ENCODE peak calls at places on chromosomes 2 and 18, in six cellular contexts. One of them, this sample, is unnamed.

GRCh38 chr2:241082338-241083090 is 19.6 kb downstream of the MTERF4 start:
- DNase-seq in neuronal stem cell: no peak
- DNase-seq in mesendoderm: no peak
- DNase-seq in skeletal muscle cell: no peak
- DNase-seq in colonic mucosa: no peak
- DNase-seq in GM12865: no peak
- DNase-seq in this sample: peak

GRCh38 chr2:98911376-98912154 is 24.5 kb downstream of the CRACDL start:
- DNase-seq in neuronal stem cell: no peak
- DNase-seq in mesendoderm: no peak
- DNase-seq in skeletal muscle cell: peak
- DNase-seq in colonic mucosa: no peak
- DNase-seq in GM12865: peak
- DNase-seq in this sample: no peak

GRCh38 chr2:67984600-67984999 is 78.2 kb downstream of the C1D start:
- DNase-seq in neuronal stem cell: no peak
- DNase-seq in mesendoderm: no peak
- DNase-seq in skeletal muscle cell: no peak
- DNase-seq in colonic mucosa: no peak
- DNase-seq in GM12865: no peak
- DNase-seq in this sample: no peak

GRCh38 chr2:222982010-222982908 is 69.7 kb upstream of the KCNE4 start:
- DNase-seq in neuronal stem cell: peak
- DNase-seq in mesendoderm: peak
- DNase-seq in skeletal muscle cell: peak
- DNase-seq in colonic mucosa: peak
- DNase-seq in GM12865: peak
- DNase-seq in this sample: no peak

GRCh38 chr2:7745369-7745768 is 828.2 kb downstream of the RNF144A start:
- DNase-seq in neuronal stem cell: no peak
- DNase-seq in mesendoderm: no peak
- DNase-seq in skeletal muscle cell: no peak
- DNase-seq in colonic mucosa: no peak
- DNase-seq in GM12865: no peak
- DNase-seq in this sample: no peak

GRCh38 chr18:37483221-37483971 is 82.2 kb downstream of the CELF4 start:
- DNase-seq in neuronal stem cell: peak
- DNase-seq in mesendoderm: peak
- DNase-seq in skeletal muscle cell: no peak
- DNase-seq in colonic mucosa: no peak
- DNase-seq in GM12865: peak
- DNase-seq in this sample: no peak

GRCh38 chr18:24656044-24656443 is 195.6 kb downstream of the HRH4 start:
- DNase-seq in neuronal stem cell: no peak
- DNase-seq in mesendoderm: no peak
- DNase-seq in skeletal muscle cell: no peak
- DNase-seq in colonic mucosa: no peak
- DNase-seq in GM12865: no peak
- DNase-seq in this sample: no peak

GRCh38 chr2:130289780-130290179 is 52.9 kb upstream of the IMP4 start:
- DNase-seq in neuronal stem cell: no peak
- DNase-seq in mesendoderm: no peak
- DNase-seq in skeletal muscle cell: no peak
- DNase-seq in colonic mucosa: no peak
- DNase-seq in GM12865: no peak
- DNase-seq in this sample: no peak

DNA sequence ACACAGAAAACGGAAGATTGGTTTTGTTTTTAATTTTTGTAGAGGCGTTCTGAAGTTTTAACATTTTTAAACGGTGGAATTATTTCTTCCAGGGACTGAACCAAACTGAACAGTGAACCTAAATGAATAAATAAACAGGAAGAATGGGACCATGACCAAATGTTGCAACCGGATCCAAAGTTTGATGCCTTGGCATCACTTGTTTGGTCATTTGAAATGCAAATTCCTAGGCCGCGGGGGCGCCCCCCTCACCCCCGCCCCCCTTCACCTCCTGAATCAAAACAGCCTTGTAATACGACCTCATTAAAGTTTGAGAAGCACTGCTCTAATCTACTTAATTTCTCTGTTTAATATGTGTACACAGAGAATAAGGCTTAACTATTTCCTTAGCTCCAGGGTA is 5.9 kb downstream of the C2orf80 start:
- DNase-seq in neuronal stem cell: no peak
- DNase-seq in mesendoderm: peak
- DNase-seq in skeletal muscle cell: no peak
- DNase-seq in colonic mucosa: no peak
- DNase-seq in GM12865: no peak
- DNase-seq in this sample: no peak
- H3K4me3 ChIP-seq in neuronal stem cell: no peak
- H3K4me3 ChIP-seq in mesendoderm: no peak
- H3K4me3 ChIP-seq in skeletal muscle cell: no peak
- H3K4me3 ChIP-seq in colonic mucosa: no peak
- H3K4me3 ChIP-seq in GM12865: no peak
- H3K4me3 ChIP-seq in this sample: no peak

GRCh38 chr2:144509001-144509545 is 10.8 kb downstream of the ZEB2 start:
- DNase-seq in neuronal stem cell: no peak
- DNase-seq in mesendoderm: no peak
- DNase-seq in skeletal muscle cell: no peak
- DNase-seq in colonic mucosa: no peak
- DNase-seq in GM12865: no peak
- DNase-seq in this sample: no peak
- H3K4me3 ChIP-seq in neuronal stem cell: no peak
- H3K4me3 ChIP-seq in mesendoderm: no peak
- H3K4me3 ChIP-seq in skeletal muscle cell: no peak
- H3K4me3 ChIP-seq in colonic mucosa: no peak
- H3K4me3 ChIP-seq in GM12865: no peak
- H3K4me3 ChIP-seq in this sample: no peak

GRCh38 chr2:230824406-230824978 is 40.2 kb upstream of the ITM2C start:
- DNase-seq in neuronal stem cell: peak
- DNase-seq in mesendoderm: peak
- DNase-seq in skeletal muscle cell: peak
- DNase-seq in colonic mucosa: peak
- DNase-seq in GM12865: peak
- DNase-seq in this sample: no peak
- H3K4me3 ChIP-seq in neuronal stem cell: no peak
- H3K4me3 ChIP-seq in mesendoderm: no peak
- H3K4me3 ChIP-seq in skeletal muscle cell: peak
- H3K4me3 ChIP-seq in colonic mucosa: no peak
- H3K4me3 ChIP-seq in GM12865: peak
- H3K4me3 ChIP-seq in this sample: no peak

GRCh38 chr2:20349457-20350034 is 1.1 kb downstream of the PUM2 start:
- DNase-seq in neuronal stem cell: no peak
- DNase-seq in mesendoderm: no peak
- DNase-seq in skeletal muscle cell: no peak
- DNase-seq in colonic mucosa: no peak
- DNase-seq in GM12865: no peak
- DNase-seq in this sample: no peak

GRCh38 chr2:20351555-20352229 is 1.0 kb upstream of the PUM2 start:
- DNase-seq in neuronal stem cell: no peak
- DNase-seq in mesendoderm: peak
- DNase-seq in skeletal muscle cell: no peak
- DNase-seq in colonic mucosa: peak
- DNase-seq in GM12865: peak
- DNase-seq in this sample: no peak

GRCh38 chr2:20352230-20353216 is 1.9 kb upstream of the PUM2 start:
- DNase-seq in neuronal stem cell: no peak
- DNase-seq in mesendoderm: peak
- DNase-seq in skeletal muscle cell: no peak
- DNase-seq in colonic mucosa: no peak
- DNase-seq in GM12865: peak
- DNase-seq in this sample: no peak

GRCh38 chr2:20350105-20350712 is 435 bp downstream of the PUM2 start:
- DNase-seq in neuronal stem cell: peak
- DNase-seq in mesendoderm: peak
- DNase-seq in skeletal muscle cell: no peak
- DNase-seq in colonic mucosa: peak
- DNase-seq in GM12865: peak
- DNase-seq in this sample: no peak

DNA sequence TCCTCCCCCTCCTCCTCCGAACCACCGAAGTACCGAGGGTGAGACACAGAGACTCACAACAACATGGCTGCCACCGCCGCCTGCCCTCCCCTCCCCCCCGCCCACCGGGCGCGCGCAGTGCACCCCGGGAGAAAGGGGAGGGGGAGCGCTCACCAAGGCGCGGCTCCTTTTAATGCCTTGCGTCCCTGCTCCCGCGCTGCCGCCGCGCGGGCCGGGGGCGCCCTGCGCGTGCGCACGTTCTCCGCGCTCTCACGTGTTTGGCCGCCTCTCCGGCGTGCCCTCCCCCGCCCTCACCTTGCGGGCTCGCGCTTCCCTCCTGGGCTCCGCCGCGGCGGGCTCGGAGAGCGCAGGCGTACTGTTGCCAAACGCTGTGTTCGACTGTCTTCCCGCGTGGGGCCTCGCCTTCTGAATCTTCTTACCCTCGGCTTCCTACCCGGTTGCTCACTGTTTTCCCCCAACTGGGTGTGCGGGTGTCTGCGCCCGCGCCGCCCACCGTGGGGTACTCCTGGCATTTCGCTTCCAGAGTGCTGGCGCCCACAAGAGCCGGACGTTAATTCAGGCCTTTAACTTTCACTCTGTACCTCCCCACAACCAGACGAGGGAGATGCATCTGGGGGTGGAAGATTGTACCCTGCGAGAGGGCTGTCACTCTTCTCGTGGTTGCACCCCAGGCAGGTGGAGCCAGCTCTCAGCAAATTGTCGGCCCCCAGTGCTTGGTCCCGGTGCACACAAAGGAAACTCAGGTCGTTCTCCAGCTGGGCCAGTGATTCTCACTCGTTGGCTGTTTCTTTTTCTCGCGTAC is at the start of gene PUM2:
- DNase-seq in neuronal stem cell: peak
- DNase-seq in mesendoderm: peak
- DNase-seq in skeletal muscle cell: peak
- DNase-seq in colonic mucosa: peak
- DNase-seq in GM12865: peak
- DNase-seq in this sample: peak
- H3K4me3 ChIP-seq in neuronal stem cell: peak
- H3K4me3 ChIP-seq in mesendoderm: peak
- H3K4me3 ChIP-seq in skeletal muscle cell: peak
- H3K4me3 ChIP-seq in colonic mucosa: peak
- H3K4me3 ChIP-seq in GM12865: peak
- H3K4me3 ChIP-seq in this sample: peak

GRCh38 chr2:219571311-219572236 is at the start of gene OBSL1:
- DNase-seq in neuronal stem cell: peak
- DNase-seq in mesendoderm: peak
- DNase-seq in skeletal muscle cell: peak
- DNase-seq in colonic mucosa: peak
- DNase-seq in GM12865: no peak
- DNase-seq in this sample: peak
- H3K4me3 ChIP-seq in neuronal stem cell: peak
- H3K4me3 ChIP-seq in mesendoderm: peak
- H3K4me3 ChIP-seq in skeletal muscle cell: peak
- H3K4me3 ChIP-seq in colonic mucosa: peak
- H3K4me3 ChIP-seq in GM12865: no peak
- H3K4me3 ChIP-seq in this sample: peak

GRCh38 chr2:165814473-165814872 is 20.4 kb upstream of the GALNT3 start:
- DNase-seq in neuronal stem cell: no peak
- DNase-seq in mesendoderm: no peak
- DNase-seq in skeletal muscle cell: no peak
- DNase-seq in colonic mucosa: no peak
- DNase-seq in GM12865: no peak
- DNase-seq in this sample: no peak
- H3K4me3 ChIP-seq in neuronal stem cell: no peak
- H3K4me3 ChIP-seq in mesendoderm: no peak
- H3K4me3 ChIP-seq in skeletal muscle cell: no peak
- H3K4me3 ChIP-seq in colonic mucosa: no peak
- H3K4me3 ChIP-seq in GM12865: no peak
- H3K4me3 ChIP-seq in this sample: no peak

GRCh38 chr2:172086349-172087190 is 1.3 kb downstream of the DLX1 start:
- DNase-seq in neuronal stem cell: peak
- DNase-seq in mesendoderm: peak
- DNase-seq in skeletal muscle cell: no peak
- DNase-seq in colonic mucosa: peak
- DNase-seq in GM12865: peak
- DNase-seq in this sample: no peak
- H3K4me3 ChIP-seq in neuronal stem cell: peak
- H3K4me3 ChIP-seq in mesendoderm: no peak
- H3K4me3 ChIP-seq in skeletal muscle cell: peak
- H3K4me3 ChIP-seq in colonic mucosa: no peak
- H3K4me3 ChIP-seq in GM12865: no peak
- H3K4me3 ChIP-seq in this sample: no peak

GRCh38 chr2:42795275-42795674 is 2.9 kb upstream of the HAAO start:
- DNase-seq in neuronal stem cell: no peak
- DNase-seq in mesendoderm: no peak
- DNase-seq in skeletal muscle cell: no peak
- DNase-seq in colonic mucosa: no peak
- DNase-seq in GM12865: peak
- DNase-seq in this sample: no peak
- H3K4me3 ChIP-seq in neuronal stem cell: no peak
- H3K4me3 ChIP-seq in mesendoderm: no peak
- H3K4me3 ChIP-seq in skeletal muscle cell: no peak
- H3K4me3 ChIP-seq in colonic mucosa: no peak
- H3K4me3 ChIP-seq in GM12865: peak
- H3K4me3 ChIP-seq in this sample: no peak

DNA sequence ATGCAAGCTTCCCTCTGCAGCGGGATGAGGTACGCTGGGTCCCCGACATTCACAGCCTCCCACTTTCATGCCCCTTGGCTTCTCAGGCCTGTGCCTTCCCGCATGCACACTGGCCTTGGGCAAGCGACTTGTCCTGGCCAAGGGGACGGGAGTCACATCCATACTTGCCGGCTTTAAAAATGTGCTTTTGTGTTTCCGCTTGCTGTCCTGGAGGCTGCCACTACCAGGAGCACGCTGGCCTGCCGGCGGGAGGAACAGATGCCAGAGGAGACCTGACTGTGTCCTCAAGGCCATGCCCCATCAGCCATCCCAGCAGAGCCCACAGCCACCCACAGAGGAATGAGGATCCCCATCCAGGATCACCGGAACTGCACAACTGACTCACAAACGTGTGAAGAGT is 36.9 kb upstream of the SMIM21 start:
- DNase-seq in neuronal stem cell: no peak
- DNase-seq in mesendoderm: no peak
- DNase-seq in skeletal muscle cell: no peak
- DNase-seq in colonic mucosa: no peak
- DNase-seq in GM12865: no peak
- DNase-seq in this sample: no peak
- H3K4me3 ChIP-seq in neuronal stem cell: no peak
- H3K4me3 ChIP-seq in mesendoderm: no peak
- H3K4me3 ChIP-seq in skeletal muscle cell: no peak
- H3K4me3 ChIP-seq in colonic mucosa: no peak
- H3K4me3 ChIP-seq in GM12865: no peak
- H3K4me3 ChIP-seq in this sample: no peak

GRCh38 chr18:70296289-70296688 is 7.4 kb downstream of the SOCS6 start:
- DNase-seq in neuronal stem cell: no peak
- DNase-seq in mesendoderm: peak
- DNase-seq in skeletal muscle cell: no peak
- DNase-seq in colonic mucosa: no peak
- DNase-seq in GM12865: no peak
- DNase-seq in this sample: no peak

GRCh38 chr18:70293166-70293565 is 4.3 kb downstream of the SOCS6 start:
- DNase-seq in neuronal stem cell: no peak
- DNase-seq in mesendoderm: no peak
- DNase-seq in skeletal muscle cell: no peak
- DNase-seq in colonic mucosa: peak
- DNase-seq in GM12865: peak
- DNase-seq in this sample: no peak

GRCh38 chr18:70295192-70295522 is 6.3 kb downstream of the SOCS6 start:
- DNase-seq in neuronal stem cell: no peak
- DNase-seq in mesendoderm: no peak
- DNase-seq in skeletal muscle cell: no peak
- DNase-seq in colonic mucosa: no peak
- DNase-seq in GM12865: no peak
- DNase-seq in this sample: no peak

GRCh38 chr18:70295633-70296188 is 6.9 kb downstream of the SOCS6 start:
- DNase-seq in neuronal stem cell: no peak
- DNase-seq in mesendoderm: no peak
- DNase-seq in skeletal muscle cell: no peak
- DNase-seq in colonic mucosa: no peak
- DNase-seq in GM12865: no peak
- DNase-seq in this sample: no peak

GRCh38 chr18:70294471-70295191 is 5.8 kb downstream of the SOCS6 start:
- DNase-seq in neuronal stem cell: no peak
- DNase-seq in mesendoderm: no peak
- DNase-seq in skeletal muscle cell: no peak
- DNase-seq in colonic mucosa: no peak
- DNase-seq in GM12865: no peak
- DNase-seq in this sample: no peak
- H3K4me3 ChIP-seq in neuronal stem cell: no peak
- H3K4me3 ChIP-seq in mesendoderm: no peak
- H3K4me3 ChIP-seq in skeletal muscle cell: no peak
- H3K4me3 ChIP-seq in colonic mucosa: no peak
- H3K4me3 ChIP-seq in GM12865: no peak
- H3K4me3 ChIP-seq in this sample: no peak